ENCODE peak calls at places on chromosomes 16 and 17, in six cellular contexts. D is EH; I is stimulated activated CD4-positive, alpha-beta T cell treated with anti-CD3 and anti-CD28 coated beads, Interleukin-12 subunit alpha, Interleukin-12 subunit beta, amount 100 ng/mL, for 4 hours; U is NCI-H1694 treated with DMSO at 0.1 percent for 48 hours; N is activated T-helper 2 cell treated with anti-CD3 and anti-CD28 coated beads, Interferon-gamma antibody, Interleukin-2, Interleukin-4, amounts not matched to agents 10 μg/mL and 5 μg/mL and 100 μg/mL, durations not matched to agents 14 hours and 24 hours and 36 hours; B is NCI-H1105. X is an unnamed sample.

GRCh38 chr17:21171309-21171922 is 42.5 kb downstream of the TMEM11 start:
- DNase-seq in D (no peak), I (no peak), U (no peak), N (no peak), B (no peak), X (no peak)

GRCh38 chr16:6891486-6891885 is 441.2 kb upstream of the RBFOX1 start:
- DNase-seq in D (no peak), I (no peak), U (no peak), N (no peak), B (no peak), X (no peak)

GRCh38 chr17:17401271-17401781 is 75.5 kb upstream of the MED9 start:
- DNase-seq in D (peak), I (no peak), U (peak), N (no peak), B (no peak), X (no peak)

GRCh38 chr17:35540589-35541404 is 3.3 kb upstream of the SLFN12L start:
- DNase-seq in D (peak), I (peak), U (no peak), N (peak), B (no peak), X (no peak)

GRCh38 chr16:11564046-11564926 is 22.4 kb downstream of the LITAF start:
- DNase-seq in D (no peak), I (no peak), U (no peak), N (no peak), B (no peak), X (no peak)

GRCh38 chr17:66711936-66712335 is 123.0 kb upstream of the CACNG5 start:
- DNase-seq in D (no peak), I (no peak), U (no peak), N (no peak), B (no peak), X (no peak)

GRCh38 chr17:7858487-7858832 is 657 bp downstream of the CYB5D1 start:
- DNase-seq in D (peak), I (no peak), U (peak), N (no peak), B (peak), X (no peak)

GRCh38 chr16:57601801-57602478 is 26.5 kb upstream of the ADGRG1 start:
- DNase-seq in D (no peak), I (no peak), U (no peak), N (peak), B (no peak), X (no peak)

GRCh38 chr16:84594725-84595038 is 23.2 kb downstream of the COTL1 start:
- DNase-seq in D (no peak), I (no peak), U (no peak), N (no peak), B (no peak), X (no peak)

GRCh38 chr16:6146874-6147425 is 1049.4 kb upstream of the EEF2KMT start:
- DNase-seq in D (no peak), I (no peak), U (no peak), N (no peak), B (no peak), X (no peak)